ENCODE peak calls at places on chromosomes 6 and 20, in seven cellular contexts. Z, Q, Y, N, P, R and U are unnamed samples. For H3K36me3 and H3K4me1, the result is how much of the 10 kb centered on the place peaks cover.

GRCh38 chr6:83518946-83519489 is 6.7 kb downstream of the PRSS35 start:
- DNase-seq in Z (no peak), Q (peak), Y (no peak), N (peak), P (peak), R (peak), U (no peak)

GRCh38 chr20:45781391-45781931 is 10.2 kb downstream of the WFDC3 start:
- DNase-seq in Z (no peak), Q (peak), Y (no peak), N (no peak), P (no peak), R (peak), U (no peak)

GRCh38 chr6:155782320-155782730 is 326.7 kb upstream of the NOX3 start:
- DNase-seq in Z (no peak), Q (peak), Y (no peak), N (no peak), P (peak), R (peak), U (peak)

GRCh38 chr6:120279706-120280105 is 930.1 kb upstream of the MAN1A1 start:
- DNase-seq in Z (no peak), Q (no peak), Y (no peak), N (no peak), P (no peak), R (no peak), U (no peak)

GRCh38 chr6:32337166-32337805 is 34.4 kb downstream of the TSBP1 start:
- DNase-seq in Z (no peak), Q (no peak), Y (no peak), N (no peak), P (no peak), R (no peak), U (no peak)

GRCh38 chr20:62054451-62054953 is 11.2 kb downstream of the TAF4 start:
- DNase-seq in Z (no peak), Q (no peak), Y (no peak), N (no peak), P (no peak), R (no peak), U (no peak)

GRCh38 chr6:99344289-99344688 is 5.2 kb downstream of the FAXC start:
- DNase-seq in Z (no peak), Q (peak), Y (no peak), N (peak), P (peak), R (peak), U (no peak)

GRCh38 chr6:45500924-45501816 is 123.4 kb upstream of the SUPT3H start:
- DNase-seq in Z (no peak), Q (no peak), Y (no peak), N (peak), P (no peak), R (no peak), U (no peak)

GRCh38 chr6:20861479-20861878 is 327.2 kb downstream of the CDKAL1 start:
- DNase-seq in Z (no peak), Q (no peak), Y (no peak), N (no peak), P (no peak), R (no peak), U (no peak)

GRCh38 chr6:156762547-156762946 is 14.6 kb upstream of the ARID1B start:
- DNase-seq in Z (no peak), Q (no peak), Y (no peak), N (no peak), P (no peak), R (no peak), U (no peak)

GRCh38 chr6:35262596-35262995 is 3.1 kb downstream of the ZNF76 start:
- DNase-seq in Z (no peak), Q (no peak), Y (no peak), N (no peak), P (no peak), R (no peak), U (no peak)

GRCh38 chr6:44105993-44106740 is 21.1 kb downstream of the MRPL14 start:
- DNase-seq in Z (no peak), Q (no peak), Y (no peak), N (no peak), P (no peak), R (no peak), U (no peak)

GRCh38 chr20:45704969-45705637 is at the start of gene WFDC10B:
- DNase-seq in Z (no peak), Q (no peak), Y (no peak), N (no peak), P (no peak), R (no peak), U (no peak)

GRCh38 chr6:10658910-10659696 is 35.3 kb downstream of the C6orf52 start:
- DNase-seq in Z (no peak), Q (no peak), Y (no peak), N (peak), P (no peak), R (no peak), U (no peak)

GRCh38 chr6:131782764-131783163 is 25.1 kb upstream of the ENPP1 start:
- DNase-seq in Z (no peak), Q (peak), Y (no peak), N (peak), P (no peak), R (no peak), U (no peak)

GRCh38 chr6:142985286-142985685 is 40.3 kb upstream of the HIVEP2 start:
- DNase-seq in Z (no peak), Q (no peak), Y (no peak), N (no peak), P (no peak), R (peak), U (no peak)

GRCh38 chr6:90940812-90941481 is 354.1 kb upstream of the MAP3K7 start:
- DNase-seq in Z (peak), Q (peak), Y (no peak), N (peak), P (peak), R (peak), U (no peak)

DNA sequence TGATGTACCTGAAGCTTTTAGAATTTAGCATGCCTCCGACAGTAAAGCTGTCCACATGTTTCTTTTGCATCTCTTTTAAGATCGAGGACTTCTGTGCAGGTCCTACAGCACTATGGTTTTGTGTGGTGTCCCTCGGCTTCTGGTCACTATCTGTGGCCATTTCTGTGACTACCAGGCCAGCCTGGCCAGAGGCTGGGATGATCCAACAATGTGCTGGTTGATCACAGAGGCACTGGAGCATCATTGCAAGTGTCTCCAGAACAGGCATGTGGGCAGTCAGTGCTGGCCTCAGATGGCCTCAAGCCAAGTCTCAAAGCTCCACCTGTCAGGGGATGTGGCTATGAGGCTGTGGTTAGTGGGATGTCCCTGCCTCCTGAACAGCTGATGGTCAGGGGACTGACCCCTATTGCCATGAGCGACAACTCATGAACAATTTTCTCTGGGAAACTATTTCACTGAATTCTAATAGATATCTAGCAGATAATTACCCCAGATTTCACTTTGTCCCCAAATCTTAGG is 136.6 kb downstream of the SYNDIG1 start:
- DNase-seq in Z (no peak), Q (no peak), Y (no peak), N (no peak), P (no peak), R (no peak), U (no peak)
- H3K27ac ChIP-seq in Z (no peak), Q (no peak), Y (no peak), N (no peak), P (peak), R (no peak), U (no peak)

GRCh38 chr6:85620308-85620707 is 22.4 kb downstream of the SYNCRIP start:
- DNase-seq in Z (no peak), Q (no peak), Y (no peak), N (no peak), P (no peak), R (peak), U (no peak)
- H3K36me3 ChIP-seq in Z (half or more), Q (half or more), Y (half or more), N (half or more), P (half or more), R (half or more), U (under half)

GRCh38 chr6:56282391-56282790 is 35.0 kb upstream of the COL21A1 start:
- DNase-seq in Z (no peak), Q (no peak), Y (no peak), N (no peak), P (no peak), R (no peak), U (no peak)

GRCh38 chr6:56278186-56278585 is 30.8 kb upstream of the COL21A1 start:
- DNase-seq in Z (no peak), Q (peak), Y (no peak), N (peak), P (peak), R (no peak), U (no peak)

DNA sequence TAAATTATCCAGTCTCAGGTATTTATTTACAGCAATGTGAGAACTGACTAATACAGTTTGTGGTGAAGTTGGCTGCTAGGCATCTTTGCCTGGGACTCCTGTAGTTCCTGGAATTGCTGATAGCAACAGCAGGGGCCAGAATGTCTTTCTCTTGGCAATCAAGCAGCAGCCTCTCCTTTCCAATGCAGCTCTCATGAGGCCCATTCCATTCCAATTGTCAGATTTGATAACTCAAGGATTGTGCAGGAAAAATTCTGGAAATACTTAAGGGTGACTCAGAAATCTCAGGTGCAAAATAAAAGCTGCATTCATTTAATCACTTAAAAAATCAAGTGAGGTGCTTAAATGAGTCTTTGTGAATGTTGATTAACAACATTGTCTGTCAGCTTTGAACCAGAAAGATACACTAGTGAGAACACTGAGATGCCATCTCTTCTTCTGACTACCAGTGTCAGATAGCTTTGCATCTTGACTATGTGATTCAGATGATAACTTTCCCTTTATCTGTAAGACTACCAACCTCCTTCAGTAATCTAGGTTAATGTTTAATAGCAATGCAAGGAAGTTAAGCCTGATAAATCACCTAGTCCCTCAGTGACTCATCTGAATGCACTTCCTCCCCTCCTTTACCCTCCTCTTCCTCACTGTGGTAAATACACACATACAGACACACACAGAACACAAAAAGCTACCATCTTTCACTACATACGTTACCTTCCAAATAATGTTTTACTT is 32.1 kb upstream of the COL21A1 start:
- DNase-seq in Z (no peak), Q (peak), Y (no peak), N (no peak), P (no peak), R (peak), U (no peak)
- H3K4me1 ChIP-seq in Z (under half), Q (under half), Y (under half), N (under half), P (under half), R (under half), U (under half)

DNA sequence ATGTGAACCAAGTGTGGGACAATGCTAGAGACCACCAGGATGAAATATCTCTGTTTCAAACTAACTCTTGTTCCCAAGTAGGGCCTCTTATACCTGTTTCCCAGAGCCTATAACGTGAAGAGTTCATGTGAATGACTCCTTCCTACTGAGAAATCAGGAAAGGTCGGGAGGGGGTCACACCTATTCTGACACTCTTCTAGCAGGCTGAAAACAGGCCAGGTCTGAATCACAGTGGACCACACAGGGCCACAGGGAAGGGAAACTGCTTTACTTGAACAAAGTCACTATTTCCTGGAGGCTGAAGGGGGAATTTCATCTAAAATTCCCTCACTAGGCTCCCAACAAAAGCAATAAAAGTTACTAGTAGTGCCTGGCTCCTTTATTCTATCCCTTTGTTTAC is 88.4 kb upstream of the BMP2 start:
- DNase-seq in Z (no peak), Q (no peak), Y (no peak), N (peak), P (no peak), R (no peak), U (no peak)
- H3K27ac ChIP-seq in Z (no peak), Q (no peak), Y (no peak), N (no peak), P (no peak), R (no peak), U (peak)

GRCh38 chr20:17943343-17943742 is 25.3 kb downstream of the SNX5 start:
- DNase-seq in Z (no peak), Q (no peak), Y (no peak), N (no peak), P (no peak), R (no peak), U (no peak)
- H3K36me3 ChIP-seq in Z (under half), Q (half or more), Y (half or more), N (half or more), P (half or more), R (half or more), U (under half)

GRCh38 chr20:56630506-56631317 is 1.6 kb downstream of the TFAP2C start:
- DNase-seq in Z (no peak), Q (peak), Y (peak), N (peak), P (no peak), R (peak), U (peak)
- H3K4me1 ChIP-seq in Z (under half), Q (under half), Y (under half), N (half or more), P (under half), R (under half), U (under half)

GRCh38 chr6:1396952-1397868 is 7.8 kb downstream of the FOXF2 start:
- DNase-seq in Z (peak), Q (peak), Y (peak), N (peak), P (peak), R (peak), U (peak)
- H3K27ac ChIP-seq in Z (no peak), Q (no peak), Y (no peak), N (no peak), P (no peak), R (no peak), U (no peak)